ENCODE peak calls at places on chromosomes 2 and 18, in four cellular contexts. X, R, C and K are unnamed samples.

GRCh38 chr18:35410561-35410960 is 33.4 kb upstream of the ZNF396 start:
- DNase-seq in R (no peak), X (no peak), C (no peak), K (no peak)

GRCh38 chr2:79373359-79374115 is 139.3 kb upstream of the CTNNA2 start:
- DNase-seq in C (no peak), X (no peak), R (no peak), K (no peak)

GRCh38 chr18:24741961-24742738 is 281.7 kb downstream of the HRH4 start:
- DNase-seq in R (no peak), X (no peak), C (no peak), K (no peak)

GRCh38 chr18:53567935-53568574 is 656.4 kb downstream of the MBD2 start:
- DNase-seq in X (peak; percentile 30), C (no peak), R (no peak), K (no peak)

GRCh38 chr18:45249306-45249705 is 366.0 kb upstream of the SLC14A2 start:
- DNase-seq in R (no peak), X (peak; percentile 60), C (no peak), K (no peak)

GRCh38 chr2:230794472-230794871 is 70.3 kb upstream of the ITM2C start:
- DNase-seq in X (no peak), R (no peak), C (no peak), K (no peak)

GRCh38 chr2:36351291-36352023 is 4.1 kb upstream of the CRIM1 start:
- DNase-seq in C (no peak), X (no peak), R (no peak), K (no peak)

GRCh38 chr2:96806468-96807126 is 9.5 kb upstream of the CNNM3 start:
- DNase-seq in C (no peak), R (no peak), X (no peak), K (no peak)

GRCh38 chr2:175373001-175373727 is 191.7 kb upstream of the ATP5MC3 start:
- DNase-seq in C (no peak), R (no peak), X (peak; percentile 1), K (no peak)

GRCh38 chr2:29113891-29114321 is 1.3 kb upstream of the CLIP4 start:
- DNase-seq in X (peak; percentile 88), C (no peak), R (peak; percentile 93), K (peak; percentile 87)

GRCh38 chr2:155310589-155310988 is 612.1 kb downstream of the KCNJ3 start:
- DNase-seq in C (no peak), X (peak; percentile 48), R (peak; percentile 3), K (no peak)

GRCh38 chr2:231189571-231190495 is 8.6 kb upstream of the ARMC9 start:
- DNase-seq in X (peak; percentile 77), R (no peak), C (no peak), K (no peak)